ENCODE peak calls at places on chromosome 11, in nine cellular contexts. E is body of pancreas, F is IMR-90, H is RWPE2, Y is Karpas-422, T is endodermal cell, X is GM23338, G is OCI-LY7, P is Peyer's patch. W is an unnamed sample.

GRCh38 chr11:9710223-9710622 is 46.3 kb downstream of the SWAP70 start:
- DNase-seq in E (no peak), F (no peak), H (no peak), Y (peak), T (no peak), X (peak), G (no peak), P (no peak), W (no peak)

GRCh38 chr11:70843906-70844305 is 408.5 kb downstream of the SHANK2 start:
- DNase-seq in E (no peak), F (no peak), H (no peak), Y (no peak), T (no peak), X (no peak), G (no peak), P (no peak), W (no peak)

GRCh38 chr11:126061707-126062678 is 673 bp downstream of the CDON start:
- DNase-seq in E (peak), F (peak), H (no peak), Y (no peak), T (peak), X (peak), G (peak), P (peak), W (no peak)

GRCh38 chr11:62747475-62748160 is 6.3 kb downstream of the ZBTB3 start:
- DNase-seq in E (no peak), F (no peak), H (no peak), Y (no peak), T (no peak), X (no peak), G (no peak), P (no peak), W (no peak)

GRCh38 chr11:1053121-1053901 is 16.8 kb upstream of the MUC6 start:
- DNase-seq in E (no peak), F (no peak), H (peak), Y (no peak), T (no peak), X (no peak), G (no peak), P (no peak), W (no peak)

GRCh38 chr11:45141171-45141570 is 5.3 kb upstream of the PRDM11 start:
- DNase-seq in E (no peak), F (no peak), H (no peak), Y (no peak), T (no peak), X (no peak), G (no peak), P (no peak), W (no peak)

GRCh38 chr11:15589070-15589626 is 474.4 kb downstream of the INSC start:
- DNase-seq in E (no peak), F (no peak), H (no peak), Y (no peak), T (no peak), X (peak), G (no peak), P (no peak), W (no peak)

GRCh38 chr11:66360406-66361073 is 11.0 kb downstream of the SLC29A2 start:
- DNase-seq in E (no peak), F (no peak), H (no peak), Y (no peak), T (no peak), X (no peak), G (no peak), P (no peak), W (no peak)

GRCh38 chr11:16841481-16841880 is 103.0 kb downstream of the C11orf58 start:
- DNase-seq in E (no peak), F (no peak), H (no peak), Y (no peak), T (no peak), X (no peak), G (no peak), P (no peak), W (no peak)

GRCh38 chr11:107931206-107931605 is 3.0 kb downstream of the RAB39A start:
- DNase-seq in E (no peak), F (no peak), H (no peak), Y (no peak), T (no peak), X (no peak), G (no peak), P (no peak), W (no peak)

GRCh38 chr11:36073411-36074203 is 129.7 kb downstream of the LDLRAD3 start:
- DNase-seq in E (peak), F (peak), H (no peak), Y (no peak), T (no peak), X (no peak), G (no peak), P (no peak), W (peak)

GRCh38 chr11:135074397-135074998 is 662.5 kb upstream of the B3GAT1 start:
- DNase-seq in E (no peak), F (no peak), H (no peak), Y (no peak), T (no peak), X (peak), G (no peak), P (no peak), W (no peak)

GRCh38 chr11:114034956-114035355 is 24.6 kb upstream of the ZBTB16 start:
- DNase-seq in E (no peak), F (no peak), H (no peak), Y (no peak), T (no peak), X (no peak), G (no peak), P (no peak), W (no peak)

GRCh38 chr11:114039551-114039950 is 20.0 kb upstream of the ZBTB16 start:
- DNase-seq in E (no peak), F (no peak), H (no peak), Y (no peak), T (no peak), X (no peak), G (no peak), P (no peak), W (no peak)

GRCh38 chr11:114033572-114033971 is 25.9 kb upstream of the ZBTB16 start:
- DNase-seq in E (no peak), F (no peak), H (no peak), Y (no peak), T (no peak), X (no peak), G (no peak), P (no peak), W (no peak)

GRCh38 chr11:114036156-114036811 is 23.2 kb upstream of the ZBTB16 start:
- DNase-seq in E (peak), F (peak), H (peak), Y (no peak), T (peak), X (peak), G (peak), P (peak), W (peak)

GRCh38 chr11:114036958-114037357 is 22.6 kb upstream of the ZBTB16 start:
- DNase-seq in E (no peak), F (no peak), H (no peak), Y (no peak), T (no peak), X (no peak), G (no peak), P (no peak), W (no peak)
- H3K4me3 ChIP-seq in E (no peak), F (no peak), H (no peak), Y (no peak), T (no peak), X (no peak), G (no peak), P (no peak), W (no peak)

GRCh38 chr11:20029193-20029592 is 131.1 kb downstream of the DBX1 start:
- DNase-seq in E (no peak), F (no peak), H (no peak), Y (no peak), T (peak), X (no peak), G (no peak), P (no peak), W (no peak)
- H3K27ac ChIP-seq in E (no peak), F (no peak), H (peak), Y (no peak), T (no peak), X (no peak), G (no peak), P (no peak), W (no peak)

GRCh38 chr11:65115361-65116082 is 2.0 kb downstream of the ZNHIT2 start:
- DNase-seq in E (peak), F (no peak), H (no peak), Y (no peak), T (no peak), X (no peak), G (no peak), P (no peak), W (no peak)
- H3K4me3 ChIP-seq in E (no peak), F (no peak), H (no peak), Y (peak), T (no peak), X (no peak), G (peak), P (no peak), W (no peak)

GRCh38 chr11:64181506-64182411 is 4.2 kb upstream of the STIP1 start:
- DNase-seq in E (peak), F (peak), H (no peak), Y (peak), T (peak), X (peak), G (peak), P (peak), W (peak)
- H3K27ac ChIP-seq in E (peak), F (peak), H (peak), Y (peak), T (peak), X (no peak), G (peak), P (peak), W (peak)

GRCh38 chr11:57475671-57476222 is 15.4 kb downstream of the RTN4RL2 start:
- DNase-seq in E (no peak), F (no peak), H (no peak), Y (no peak), T (no peak), X (no peak), G (no peak), P (no peak), W (no peak)
- H3K4me3 ChIP-seq in E (no peak), F (no peak), H (no peak), Y (peak), T (peak), X (peak), G (no peak), P (peak), W (peak)

GRCh38 chr11:106608677-106609076 is 409.6 kb downstream of the GUCY1A2 start:
- DNase-seq in E (no peak), F (peak), H (no peak), Y (no peak), T (no peak), X (no peak), G (no peak), P (no peak), W (no peak)

GRCh38 chr11:106601637-106602297 is 416.5 kb downstream of the GUCY1A2 start:
- DNase-seq in E (no peak), F (no peak), H (no peak), Y (no peak), T (no peak), X (no peak), G (no peak), P (no peak), W (no peak)

GRCh38 chr11:106603971-106604370 is 414.3 kb downstream of the GUCY1A2 start:
- DNase-seq in E (no peak), F (no peak), H (no peak), Y (no peak), T (no peak), X (no peak), G (no peak), P (no peak), W (no peak)
- H3K27ac ChIP-seq in E (no peak), F (no peak), H (no peak), Y (no peak), T (no peak), X (no peak), G (no peak), P (no peak), W (no peak)

GRCh38 chr11:101128571-101129202 is 926 bp downstream of the PGR start:
- DNase-seq in E (peak), F (no peak), H (no peak), Y (no peak), T (no peak), X (peak), G (no peak), P (no peak), W (no peak)
- H3K4me3 ChIP-seq in E (no peak), F (no peak), H (no peak), Y (no peak), T (peak), X (peak), G (no peak), P (peak), W (peak)

DNA sequence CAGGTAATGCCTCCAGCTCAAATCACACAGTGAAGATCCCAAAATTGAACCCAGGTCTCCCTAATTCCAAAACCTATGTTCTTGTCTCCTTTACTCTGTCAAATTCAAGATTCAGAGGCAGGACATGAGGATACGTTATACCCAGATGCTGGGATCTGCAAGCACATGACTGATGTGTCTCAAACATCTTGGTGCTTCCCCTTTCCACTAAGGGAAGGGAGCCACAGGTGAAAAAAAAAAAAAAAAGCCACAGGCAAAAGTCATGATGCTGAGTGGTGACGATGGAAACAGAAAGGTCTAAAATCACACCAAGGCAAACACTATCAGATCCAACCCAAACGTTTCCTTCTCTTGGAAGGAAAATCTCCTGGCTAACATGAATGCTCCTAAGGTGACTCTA is 24.0 kb downstream of the ABTB2 start:
- DNase-seq in E (no peak), F (no peak), H (no peak), Y (no peak), T (no peak), X (no peak), G (no peak), P (no peak), W (no peak)
- H3K27ac ChIP-seq in E (no peak), F (no peak), H (no peak), Y (no peak), T (no peak), X (no peak), G (no peak), P (no peak), W (no peak)